ENCODE peak calls at places on chromosomes 5 and 9, in nine cellular contexts. M, K, J, R, A, V, P, G and Y are unnamed samples.

GRCh38 chr5:130290219-130290618 is 386.0 kb downstream of the CHSY3 start:
- DNase-seq in M (no peak), K (no peak), J (no peak), R (no peak), A (no peak), V (no peak), P (no peak), G (no peak), Y (no peak)

GRCh38 chr9:20570756-20571155 is 51.5 kb downstream of the MLLT3 start:
- DNase-seq in M (peak), K (peak), J (no peak), R (no peak), A (peak), V (peak), P (no peak), G (no peak), Y (no peak)

GRCh38 chr9:98793031-98793430 is 3.3 kb downstream of the ANKS6 start:
- DNase-seq in M (no peak), K (no peak), J (no peak), R (no peak), A (no peak), V (no peak), P (no peak), G (no peak), Y (no peak)

GRCh38 chr9:27151693-27152397 is 42.8 kb downstream of the TEK start:
- DNase-seq in M (peak), K (no peak), J (no peak), R (no peak), A (peak), V (no peak), P (no peak), G (no peak), Y (peak)

GRCh38 chr9:88421348-88421747 is 33.1 kb downstream of the SPIN1 start:
- DNase-seq in M (no peak), K (no peak), J (no peak), R (no peak), A (no peak), V (no peak), P (no peak), G (no peak), Y (no peak)

GRCh38 chr5:159456722-159457462 is 126.6 kb upstream of the IL12B start:
- DNase-seq in M (peak), K (no peak), J (no peak), R (no peak), A (peak), V (peak), P (no peak), G (no peak), Y (no peak)

GRCh38 chr9:109574061-109574882 is 76.2 kb upstream of the PTPN3 start:
- DNase-seq in M (peak), K (peak), J (peak), R (no peak), A (peak), V (peak), P (no peak), G (no peak), Y (peak)

GRCh38 chr5:126030698-126031097 is 392.5 kb upstream of the GRAMD2B start:
- DNase-seq in M (no peak), K (no peak), J (no peak), R (no peak), A (no peak), V (no peak), P (no peak), G (no peak), Y (no peak)

GRCh38 chr5:177446184-177447065 is at the start of gene PRR7:
- DNase-seq in M (peak), K (no peak), J (no peak), R (peak), A (peak), V (peak), P (no peak), G (no peak), Y (no peak)

GRCh38 chr9:119251951-119252350 is 117.3 kb downstream of the BRINP1 start:
- DNase-seq in M (no peak), K (no peak), J (no peak), R (no peak), A (no peak), V (no peak), P (no peak), G (no peak), Y (no peak)

GRCh38 chr9:93116049-93116961 is 17.7 kb downstream of the NINJ1 start:
- DNase-seq in M (no peak), K (no peak), J (no peak), R (peak), A (no peak), V (peak), P (peak), G (peak), Y (no peak)

GRCh38 chr9:128026255-128027165 is 40.6 kb downstream of the NAIF1 start:
- DNase-seq in M (peak), K (no peak), J (no peak), R (no peak), A (no peak), V (peak), P (no peak), G (no peak), Y (no peak)

GRCh38 chr5:150412319-150413175 is at the start of gene CD74:
- DNase-seq in M (peak), K (no peak), J (no peak), R (no peak), A (peak), V (no peak), P (peak), G (peak), Y (peak)

GRCh38 chr5:54909911-54910870 is 75.2 kb downstream of the ESM1 start:
- DNase-seq in M (no peak), K (peak), J (no peak), R (no peak), A (peak), V (no peak), P (no peak), G (no peak), Y (no peak)

GRCh38 chr5:160287378-160288051 is 24.8 kb downstream of the CCNJL start:
- DNase-seq in M (peak), K (no peak), J (no peak), R (no peak), A (peak), V (no peak), P (no peak), G (no peak), Y (no peak)

GRCh38 chr5:122673343-122673742 is 101.5 kb upstream of the SNX2 start:
- DNase-seq in M (no peak), K (no peak), J (no peak), R (no peak), A (peak), V (no peak), P (no peak), G (no peak), Y (no peak)

GRCh38 chr5:111945535-111945934 is 188.5 kb upstream of the NREP start:
- DNase-seq in M (no peak), K (no peak), J (no peak), R (no peak), A (peak), V (no peak), P (no peak), G (no peak), Y (no peak)

GRCh38 chr9:95078516-95078915 is 239.0 kb downstream of the FANCC start:
- DNase-seq in M (no peak), K (no peak), J (no peak), R (no peak), A (no peak), V (no peak), P (no peak), G (peak), Y (no peak)

GRCh38 chr5:10677533-10677932 is 83.5 kb downstream of the DAP start:
- DNase-seq in M (no peak), K (no peak), J (no peak), R (peak), A (no peak), V (no peak), P (peak), G (no peak), Y (no peak)

GRCh38 chr9:86246752-86247161 is 12.7 kb downstream of the C9orf153 start:
- DNase-seq in M (no peak), K (no peak), J (no peak), R (no peak), A (peak), V (peak), P (no peak), G (no peak), Y (no peak)

GRCh38 chr5:10563132-10563939 is 534 bp upstream of the ANKRD33B start:
- DNase-seq in M (peak), K (no peak), J (no peak), R (peak), A (no peak), V (peak), P (peak), G (peak), Y (no peak)

GRCh38 chr9:127832248-127832647 is 22.2 kb downstream of the ENG start:
- DNase-seq in M (no peak), K (no peak), J (no peak), R (no peak), A (no peak), V (no peak), P (no peak), G (no peak), Y (no peak)

DNA sequence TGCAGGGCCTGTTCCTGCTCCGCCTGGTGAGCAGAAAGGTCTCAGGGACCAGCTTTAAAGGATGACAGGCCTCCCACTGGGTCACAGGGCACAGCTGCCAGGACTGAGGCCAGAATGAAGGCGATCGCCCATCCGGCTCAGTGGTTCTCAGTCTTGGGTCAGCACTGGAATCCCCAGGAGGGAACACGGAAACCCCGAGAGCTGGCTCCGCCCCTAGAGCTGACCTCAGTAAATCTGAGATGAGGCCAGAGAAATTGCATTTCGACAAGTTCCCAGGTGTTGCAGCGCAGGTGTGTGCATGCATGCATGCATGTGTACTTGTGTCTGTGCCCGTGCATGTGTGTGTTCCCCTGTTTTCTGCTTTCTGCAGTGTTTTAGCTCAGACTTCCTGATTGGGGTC is 47.2 kb upstream of the KCNMB1 start:
- DNase-seq in M (no peak), K (no peak), J (no peak), R (no peak), A (no peak), V (no peak), P (no peak), G (no peak), Y (no peak)
- TF ChIP-seq CTCF in M (no peak), K (no peak), J (no peak), R (no peak), A (no peak), V (no peak), P (no peak), G (no peak), Y (no peak)

DNA sequence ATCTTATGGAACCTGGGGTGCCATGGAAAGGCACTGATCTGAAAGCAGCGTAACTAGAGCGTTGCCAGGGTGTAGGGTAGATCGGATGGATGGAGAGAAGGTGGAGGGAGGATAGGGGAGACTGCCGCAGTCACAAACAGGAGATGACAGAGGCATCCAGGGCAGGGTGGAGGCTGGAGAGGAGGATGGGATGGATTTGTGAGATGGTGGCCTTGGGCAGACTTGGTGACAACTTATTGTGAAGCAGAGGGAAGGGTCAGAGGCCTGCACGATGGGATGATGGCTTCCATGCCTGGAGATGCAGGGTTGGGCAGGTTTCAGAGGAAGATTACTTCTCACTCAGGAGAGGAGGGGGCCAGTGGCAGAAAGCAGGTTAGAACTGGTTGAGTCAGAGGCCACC is 2.4 kb downstream of the GLIPR2 start:
- DNase-seq in M (no peak), K (no peak), J (no peak), R (no peak), A (no peak), V (no peak), P (no peak), G (peak), Y (no peak)
- H3K4me3 ChIP-seq in M (no peak), K (no peak), J (no peak), R (no peak), A (no peak), V (no peak), P (no peak), G (no peak), Y (no peak)

GRCh38 chr5:109689740-109690455 is at the start of gene MAN2A1:
- DNase-seq in M (peak), K (no peak), J (no peak), R (peak), A (peak), V (peak), P (peak), G (peak), Y (no peak)

GRCh38 chr5:109690456-109691247 is 925 bp downstream of the MAN2A1 start:
- DNase-seq in M (peak), K (peak), J (no peak), R (peak), A (peak), V (peak), P (peak), G (peak), Y (no peak)

GRCh38 chr5:109692011-109692410 is 2.3 kb downstream of the MAN2A1 start:
- DNase-seq in M (peak), K (no peak), J (no peak), R (no peak), A (peak), V (no peak), P (no peak), G (no peak), Y (no peak)

GRCh38 chr5:109692852-109693251 is 3.1 kb downstream of the MAN2A1 start:
- DNase-seq in M (no peak), K (no peak), J (no peak), R (no peak), A (no peak), V (no peak), P (no peak), G (no peak), Y (no peak)

DNA sequence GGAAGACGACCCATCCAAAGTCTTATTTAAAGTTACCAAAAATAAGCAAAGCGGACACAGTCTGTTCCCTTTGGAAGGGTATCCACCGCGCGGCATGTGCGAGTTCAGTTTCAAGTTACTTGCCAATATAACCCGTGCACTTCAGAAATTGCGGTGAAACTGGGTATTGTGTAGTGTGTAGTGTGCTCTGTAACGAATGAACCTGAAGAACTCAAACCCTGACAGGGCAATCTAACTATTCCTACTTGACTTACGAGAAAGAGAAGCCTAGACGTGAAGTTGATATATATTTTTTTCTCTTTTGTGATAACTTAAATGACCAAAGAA is 1.5 kb downstream of the MAN2A1 start:
- DNase-seq in M (no peak), K (no peak), J (no peak), R (peak), A (no peak), V (no peak), P (no peak), G (no peak), Y (no peak)
- TF ChIP-seq CTCF in M (no peak), K (no peak), J (no peak), R (peak), A (no peak), V (no peak), P (no peak), G (no peak), Y (no peak)

DNA sequence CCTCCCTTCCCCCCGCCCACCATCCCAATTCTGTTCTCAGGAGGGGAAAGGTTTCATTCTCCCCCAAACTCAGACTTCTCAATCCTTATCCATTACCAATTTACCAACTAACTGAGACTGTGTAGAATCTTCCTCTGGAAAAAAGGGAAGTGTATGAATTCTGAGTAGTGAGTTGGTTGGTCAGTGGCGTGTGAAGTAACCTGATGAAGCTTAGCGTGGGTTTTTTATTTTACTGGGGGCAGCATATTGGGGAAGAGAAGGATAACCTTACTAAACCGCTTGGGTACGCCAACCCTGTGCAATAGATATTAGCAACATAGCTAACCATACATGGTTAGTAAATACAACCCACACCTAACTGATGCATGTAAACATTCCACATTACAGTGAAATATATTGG is 1.1 kb upstream of the DNAJC21 start:
- DNase-seq in M (no peak), K (no peak), J (no peak), R (no peak), A (no peak), V (no peak), P (no peak), G (no peak), Y (no peak)
- H3K4me3 ChIP-seq in M (no peak), K (no peak), J (no peak), R (no peak), A (no peak), V (no peak), P (no peak), G (no peak), Y (no peak)

DNA sequence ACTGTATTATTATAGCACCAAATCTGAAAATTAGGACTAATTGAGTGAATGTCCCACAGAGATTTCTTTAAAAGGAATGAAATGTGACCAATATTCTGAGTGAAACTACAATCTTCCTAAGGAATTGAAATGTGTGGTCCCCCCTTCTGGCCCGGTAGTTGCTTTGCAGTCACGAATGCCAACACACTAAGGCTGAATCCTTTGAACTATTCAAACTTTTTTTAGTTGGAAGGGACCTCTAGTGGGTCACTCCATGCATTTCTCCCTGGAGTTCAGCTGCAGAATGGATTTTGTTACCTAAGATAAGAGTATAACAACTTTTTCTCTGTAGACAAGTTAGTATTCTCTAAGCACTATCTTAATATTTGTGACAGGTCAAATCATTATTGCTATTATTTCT is 2.8 kb downstream of the CDH6 start:
- DNase-seq in M (no peak), K (no peak), J (no peak), R (no peak), A (peak), V (peak), P (no peak), G (no peak), Y (no peak)
- TF ChIP-seq CTCF in M (no peak), K (peak), J (no peak), R (peak), A (peak), V (no peak), P (no peak), G (no peak), Y (peak)